ENCODE peak calls at places on chromosomes 16 and 17, in seven cellular contexts. F, T, M, O, E, Z and I are unnamed samples. For H3K4me1, the result is how much of the 10 kb centered on the place peaks cover.

GRCh38 chr16:19119564-19119963 is 5.8 kb downstream of the ITPRIPL2 start:
- DNase-seq in F (no peak), E (no peak), Z (no peak), T (no peak), O (peak), M (no peak), I (no peak)

GRCh38 chr16:2586241-2586640 is 48.4 kb downstream of the PDPK1 start:
- DNase-seq in F (no peak), Z (no peak), O (no peak), T (no peak), E (no peak), M (no peak), I (peak)

GRCh38 chr17:66654341-66654740 is 180.6 kb upstream of the CACNG5 start:
- DNase-seq in O (peak), M (no peak), T (no peak), F (no peak), E (no peak), Z (no peak), I (peak)

GRCh38 chr16:28210979-28211505 is 723 bp downstream of the XPO6 start:
- DNase-seq in M (peak), O (peak), Z (peak), E (peak), F (peak), T (peak), I (peak)

GRCh38 chr16:72937360-72937759 is 110.6 kb downstream of the ZFHX3 start:
- DNase-seq in T (no peak), E (no peak), Z (no peak), M (no peak), O (no peak), F (peak), I (no peak)

GRCh38 chr16:1979271-1980025 is 1.8 kb downstream of the NOXO1 start:
- DNase-seq in T (peak), E (no peak), F (no peak), M (no peak), O (no peak), Z (no peak), I (no peak)

GRCh38 chr16:22318690-22319358 is 21.6 kb downstream of the POLR3E start:
- DNase-seq in E (peak), O (peak), F (no peak), Z (no peak), T (peak), M (peak), I (peak)

GRCh38 chr17:45299311-45299710 is 17.5 kb downstream of the MAP3K14 start:
- DNase-seq in M (no peak), O (no peak), T (no peak), Z (no peak), E (no peak), F (peak), I (no peak)

GRCh38 chr17:7947651-7948050 is 15.6 kb downstream of the CNTROB start:
- DNase-seq in T (no peak), O (no peak), Z (no peak), E (no peak), M (no peak), F (no peak), I (no peak)

GRCh38 chr17:20852541-20853370 is 190.1 kb downstream of the USP22 start:
- DNase-seq in Z (peak), E (peak), O (no peak), F (peak), M (no peak), T (no peak), I (no peak)

GRCh38 chr17:27870345-27870744 is 22.8 kb downstream of the LYRM9 start:
- DNase-seq in F (no peak), O (no peak), T (no peak), E (no peak), M (no peak), Z (no peak), I (no peak)

GRCh38 chr17:61460796-61461585 is 8.8 kb downstream of the TBX4 start:
- DNase-seq in T (no peak), O (peak), M (no peak), F (no peak), Z (no peak), E (no peak), I (no peak)

GRCh38 chr16:67528870-67529638 is 425 bp downstream of the RIPOR1 start:
- DNase-seq in E (peak), T (no peak), Z (no peak), M (no peak), O (peak), F (peak), I (peak)

GRCh38 chr17:18056214-18056613 is 17.0 kb downstream of the GID4 start:
- DNase-seq in F (no peak), T (no peak), O (no peak), Z (no peak), E (no peak), M (no peak), I (no peak)

GRCh38 chr17:56637254-56637653 is 43.8 kb downstream of the NOG start:
- DNase-seq in E (no peak), O (no peak), F (no peak), M (no peak), Z (no peak), T (no peak), I (no peak)

GRCh38 chr16:1961651-1962067 is 2.3 kb downstream of the NDUFB10 start:
- DNase-seq in F (no peak), T (no peak), O (no peak), Z (no peak), E (peak), M (no peak), I (no peak)

GRCh38 chr16:87435399-87436224 is 43.5 kb downstream of the MAP1LC3B start:
- DNase-seq in Z (no peak), M (no peak), O (peak), F (no peak), E (no peak), T (no peak), I (no peak)

GRCh38 chr16:66474750-66475199 is 47.7 kb downstream of the BEAN1 start:
- DNase-seq in Z (no peak), F (no peak), M (peak), E (no peak), T (peak), O (no peak), I (peak)

DNA sequence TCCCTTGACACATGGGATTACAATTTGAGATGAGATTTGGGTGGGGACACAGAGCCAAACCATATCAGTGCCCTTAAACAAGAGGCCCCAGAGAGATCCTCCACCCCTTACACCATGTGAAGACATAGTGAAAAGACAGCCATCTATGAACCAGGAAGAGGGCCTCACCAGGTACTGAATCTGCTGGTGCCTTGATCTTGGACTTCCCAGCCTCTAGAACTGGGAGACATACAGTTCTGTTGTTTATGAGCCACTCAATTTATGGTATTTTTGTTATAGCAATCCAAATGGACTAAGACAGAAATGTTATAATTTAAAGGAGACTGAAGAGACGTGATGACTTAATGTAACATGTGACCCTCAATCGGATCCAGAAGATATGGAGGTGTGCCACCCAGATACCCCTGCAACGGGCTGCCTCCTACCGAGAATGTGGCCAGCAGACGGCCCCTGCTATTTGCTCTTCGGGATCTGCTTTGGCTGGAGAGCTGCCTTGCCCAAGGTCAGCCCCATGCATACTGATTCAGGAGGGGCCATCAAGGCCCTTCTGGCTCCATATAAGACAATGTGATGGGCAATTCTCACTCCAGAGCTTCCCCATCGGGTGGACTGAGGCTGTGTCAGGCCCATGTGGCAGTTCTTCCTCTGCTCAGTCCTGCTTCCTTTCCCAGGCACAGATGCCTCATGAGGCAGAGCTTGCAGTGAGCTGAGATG is 80.6 kb downstream of the NETO2 start:
- DNase-seq in O (no peak), Z (no peak), T (no peak), M (no peak), E (no peak), F (no peak), I (no peak)
- H3K4me1 ChIP-seq in O (under half), Z (under half), T (under half), M (under half), E (under half), F (under half), I (under half)

GRCh38 chr17:40901981-40902862 is 17.2 kb upstream of the KRT20 start:
- DNase-seq in E (peak), T (peak), M (no peak), Z (no peak), F (no peak), O (peak), I (no peak)

GRCh38 chr17:40895106-40895730 is 10.2 kb upstream of the KRT20 start:
- DNase-seq in O (no peak), M (no peak), Z (no peak), T (no peak), E (peak), F (no peak), I (no peak)

GRCh38 chr17:40903129-40903847 is 18.2 kb upstream of the KRT20 start:
- DNase-seq in F (no peak), E (peak), M (no peak), Z (no peak), T (peak), O (peak), I (no peak)

GRCh38 chr17:40905370-40905769 is 20.3 kb upstream of the KRT20 start:
- DNase-seq in E (no peak), F (no peak), O (no peak), Z (no peak), T (no peak), M (no peak), I (no peak)

DNA sequence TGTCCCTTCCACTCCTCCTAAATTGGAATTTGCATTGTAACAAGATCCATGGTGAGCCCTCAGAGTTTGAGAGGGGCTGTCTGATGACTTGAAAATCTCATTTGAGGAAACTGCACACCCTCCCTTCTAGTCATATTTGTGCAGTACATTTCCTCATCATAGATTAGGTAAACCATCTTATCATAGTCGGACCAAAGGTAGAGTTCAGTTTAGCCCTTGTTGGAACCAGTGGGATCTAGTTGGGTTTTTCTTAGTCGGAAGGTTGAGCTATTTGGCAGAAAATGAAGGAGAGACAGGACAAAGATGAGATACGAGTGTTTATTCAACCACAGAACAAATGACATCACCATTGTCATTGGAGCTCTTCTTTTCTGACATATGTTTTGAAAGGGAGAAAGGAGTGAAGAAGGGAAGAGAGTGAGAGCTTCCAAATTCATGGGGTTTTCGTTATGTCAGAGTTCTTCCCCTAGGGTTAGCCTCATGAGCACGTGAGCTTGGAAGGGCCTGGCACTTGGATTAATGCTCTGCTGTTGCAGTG is 15.8 kb upstream of the KRT20 start:
- DNase-seq in O (no peak), M (no peak), Z (no peak), E (no peak), F (no peak), T (peak), I (no peak)
- H3K4me3 ChIP-seq in O (no peak), M (no peak), Z (no peak), E (no peak), F (no peak), T (no peak), I (no peak)

GRCh38 chr16:12539185-12539929 is 264.3 kb downstream of the CPPED1 start:
- DNase-seq in M (no peak), Z (no peak), F (no peak), O (peak), E (no peak), T (peak), I (no peak)

GRCh38 chr16:12535535-12536411 is 267.9 kb downstream of the CPPED1 start:
- DNase-seq in T (no peak), M (no peak), F (no peak), E (peak), Z (no peak), O (no peak), I (peak)

GRCh38 chr16:12532871-12533610 is 270.6 kb downstream of the CPPED1 start:
- DNase-seq in T (no peak), E (no peak), Z (no peak), O (no peak), F (no peak), M (no peak), I (no peak)

GRCh38 chr16:12538667-12539081 is 265.0 kb downstream of the CPPED1 start:
- DNase-seq in F (no peak), E (no peak), O (no peak), Z (no peak), T (no peak), M (no peak), I (peak)

GRCh38 chr16:12536412-12536746 is 267.3 kb downstream of the CPPED1 start:
- DNase-seq in T (no peak), O (no peak), Z (no peak), M (no peak), F (no peak), E (no peak), I (no peak)
- H3K4me1 ChIP-seq in T (under half), O (under half), Z (under half), M (under half), F (under half), E (under half), I (under half)

DNA sequence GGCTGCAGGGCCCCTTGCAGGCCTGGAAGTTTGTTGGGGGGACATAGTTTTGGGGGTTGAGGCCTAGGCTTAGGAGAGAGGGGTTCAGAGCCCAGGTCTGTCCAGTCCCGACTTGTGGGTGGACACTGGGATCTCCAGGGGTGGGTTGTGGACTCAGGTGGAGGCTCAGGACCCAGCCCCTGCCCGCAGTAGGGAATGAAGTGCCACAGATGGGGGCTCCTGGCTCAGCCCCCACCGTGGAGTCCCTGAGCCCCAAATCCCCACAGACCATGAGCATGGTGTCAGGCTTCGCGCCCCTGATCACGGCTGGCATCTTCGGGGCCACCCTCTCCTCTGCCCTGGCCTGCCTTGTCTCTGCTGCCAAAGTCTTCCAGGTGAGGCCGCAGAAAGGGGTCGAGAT is 14.3 kb downstream of the SLC12A3 start:
- DNase-seq in O (no peak), Z (no peak), E (no peak), F (no peak), T (no peak), M (no peak), I (no peak)
- H3K4me3 ChIP-seq in O (no peak), Z (no peak), E (no peak), F (no peak), T (no peak), M (no peak), I (no peak)

DNA sequence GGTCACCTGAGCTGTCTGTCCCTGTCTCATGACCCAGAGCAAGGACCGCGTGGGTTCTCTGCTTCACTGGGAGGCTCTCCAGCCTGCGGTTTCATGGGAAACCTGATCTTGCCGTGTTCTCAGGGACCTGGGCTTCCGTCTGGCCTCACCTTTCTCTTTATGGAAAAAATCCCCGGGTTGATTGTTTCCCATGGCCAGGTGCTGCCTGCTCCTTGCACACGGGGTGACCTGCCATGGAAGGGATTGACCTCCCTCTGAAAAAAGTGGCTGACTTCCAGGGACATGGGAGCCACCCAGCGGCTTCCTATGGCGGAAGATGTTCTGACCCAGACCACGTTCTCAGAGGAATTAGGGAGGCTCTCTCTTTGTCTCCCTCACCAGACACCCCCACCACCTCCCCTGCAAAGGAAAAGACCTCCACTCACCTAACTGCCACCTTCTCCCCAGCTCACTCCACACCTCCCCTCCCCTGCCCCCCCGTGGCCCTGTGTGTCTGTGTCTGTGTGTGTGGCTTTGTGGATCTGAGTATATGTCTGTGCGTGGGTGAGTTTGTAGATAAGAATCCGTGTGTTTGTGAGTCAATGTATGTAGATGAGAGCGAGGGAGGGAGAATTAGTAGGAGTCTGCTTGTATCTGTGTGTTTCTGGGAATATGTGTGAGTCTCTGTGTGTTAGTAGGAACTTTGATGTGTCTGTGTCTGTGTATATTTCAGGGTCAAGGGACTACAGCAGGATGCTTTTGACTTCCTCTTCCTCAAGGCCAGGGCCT is 154.6 kb downstream of the NTN1 start:
- DNase-seq in Z (no peak), F (no peak), E (no peak), M (no peak), O (no peak), T (no peak), I (no peak)
- H3K4me1 ChIP-seq in Z (under half), F (under half), E (under half), M (under half), O (under half), T (under half), I (under half)